ENCODE peak calls at places on chromosomes 7 and 10, in eight cellular contexts. One of them, this sample, is unnamed.
A peak's percentile ranks its signal among the peaks of the same experiment; 100 is the strongest.

GRCh38 chr10:93068411-93069244 is 5.1 kb upstream of the CYP26A1 start:
- DNase-seq in activated naive CD4-positive, alpha-beta T cell treated with anti-CD3 and anti-CD28 coated beads, Interleukin-2, amount 10 ng/mL, durations not matched to agents 7 days and 5 days: no peak
- DNase-seq in GM18507: no peak
- DNase-seq in NCI-H524: no peak
- DNase-seq in activated CD8-positive, alpha-beta memory T cell treated with anti-CD3 and anti-CD28 coated beads for 24 hours: no peak
- DNase-seq in IMR-90: peak; percentile 54
- DNase-seq in retina: peak; percentile 87
- DNase-seq in NCI-H1417: no peak
- DNase-seq in this sample: peak; percentile 71

GRCh38 chr10:5563991-5564536 is 39.3 kb downstream of the CALML3 start:
- DNase-seq in activated CD8-positive, alpha-beta memory T cell treated with anti-CD3 and anti-CD28 coated beads for 24 hours: no peak
- DNase-seq in retina: no peak
- DNase-seq in NCI-H1417: no peak
- DNase-seq in NCI-H524: no peak
- DNase-seq in GM18507: no peak
- DNase-seq in IMR-90: peak; percentile 61
- DNase-seq in activated naive CD4-positive, alpha-beta T cell treated with anti-CD3 and anti-CD28 coated beads, Interleukin-2, amount 10 ng/mL, durations not matched to agents 7 days and 5 days: peak; percentile 68
- DNase-seq in this sample: no peak

GRCh38 chr7:101717986-101718746 is 89.1 kb upstream of the MYL10 start:
- DNase-seq in activated CD8-positive, alpha-beta memory T cell treated with anti-CD3 and anti-CD28 coated beads for 24 hours: no peak
- DNase-seq in activated naive CD4-positive, alpha-beta T cell treated with anti-CD3 and anti-CD28 coated beads, Interleukin-2, amount 10 ng/mL, durations not matched to agents 7 days and 5 days: no peak
- DNase-seq in retina: no peak
- DNase-seq in NCI-H524: no peak
- DNase-seq in NCI-H1417: no peak
- DNase-seq in GM18507: no peak
- DNase-seq in IMR-90: peak; percentile 86
- DNase-seq in this sample: peak; percentile 77

GRCh38 chr10:68897336-68897741 is 3.8 kb upstream of the DDX50 start:
- DNase-seq in GM18507: no peak
- DNase-seq in activated CD8-positive, alpha-beta memory T cell treated with anti-CD3 and anti-CD28 coated beads for 24 hours: no peak
- DNase-seq in IMR-90: peak; percentile 77
- DNase-seq in NCI-H1417: peak; percentile 72
- DNase-seq in retina: peak; percentile 65
- DNase-seq in NCI-H524: peak; percentile 35
- DNase-seq in activated naive CD4-positive, alpha-beta T cell treated with anti-CD3 and anti-CD28 coated beads, Interleukin-2, amount 10 ng/mL, durations not matched to agents 7 days and 5 days: peak; percentile 67
- DNase-seq in this sample: peak; percentile 64

GRCh38 chr10:91251430-91252056 is 31.1 kb downstream of the PCGF5 start:
- DNase-seq in NCI-H524: peak; percentile 0
- DNase-seq in GM18507: peak; percentile 8
- DNase-seq in activated naive CD4-positive, alpha-beta T cell treated with anti-CD3 and anti-CD28 coated beads, Interleukin-2, amount 10 ng/mL, durations not matched to agents 7 days and 5 days: peak; percentile 66
- DNase-seq in retina: peak; percentile 35
- DNase-seq in activated CD8-positive, alpha-beta memory T cell treated with anti-CD3 and anti-CD28 coated beads for 24 hours: peak; percentile 63
- DNase-seq in IMR-90: peak; percentile 62
- DNase-seq in NCI-H1417: peak; percentile 58
- DNase-seq in this sample: peak; percentile 26

GRCh38 chr7:4916115-4916514 is 32.6 kb upstream of the RADIL start:
- DNase-seq in retina: no peak
- DNase-seq in activated CD8-positive, alpha-beta memory T cell treated with anti-CD3 and anti-CD28 coated beads for 24 hours: no peak
- DNase-seq in GM18507: no peak
- DNase-seq in NCI-H524: no peak
- DNase-seq in IMR-90: no peak
- DNase-seq in NCI-H1417: no peak
- DNase-seq in activated naive CD4-positive, alpha-beta T cell treated with anti-CD3 and anti-CD28 coated beads, Interleukin-2, amount 10 ng/mL, durations not matched to agents 7 days and 5 days: no peak
- DNase-seq in this sample: no peak

GRCh38 chr7:17534348-17534747 is 235.9 kb downstream of the AHR start:
- DNase-seq in NCI-H1417: no peak
- DNase-seq in IMR-90: no peak
- DNase-seq in activated naive CD4-positive, alpha-beta T cell treated with anti-CD3 and anti-CD28 coated beads, Interleukin-2, amount 10 ng/mL, durations not matched to agents 7 days and 5 days: no peak
- DNase-seq in retina: no peak
- DNase-seq in NCI-H524: no peak
- DNase-seq in GM18507: no peak
- DNase-seq in activated CD8-positive, alpha-beta memory T cell treated with anti-CD3 and anti-CD28 coated beads for 24 hours: no peak
- DNase-seq in this sample: no peak

GRCh38 chr10:46028584-46029570 is 1.5 kb downstream of the NCOA4 start:
- DNase-seq in NCI-H524: no peak
- DNase-seq in GM18507: no peak
- DNase-seq in retina: no peak
- DNase-seq in NCI-H1417: no peak
- DNase-seq in activated naive CD4-positive, alpha-beta T cell treated with anti-CD3 and anti-CD28 coated beads, Interleukin-2, amount 10 ng/mL, durations not matched to agents 7 days and 5 days: peak; percentile 54
- DNase-seq in activated CD8-positive, alpha-beta memory T cell treated with anti-CD3 and anti-CD28 coated beads for 24 hours: no peak
- DNase-seq in IMR-90: peak; percentile 81
- DNase-seq in this sample: peak; percentile 62

GRCh38 chr10:8778713-8779112 is 724.2 kb downstream of the GATA3 start:
- DNase-seq in NCI-H524: no peak
- DNase-seq in activated naive CD4-positive, alpha-beta T cell treated with anti-CD3 and anti-CD28 coated beads, Interleukin-2, amount 10 ng/mL, durations not matched to agents 7 days and 5 days: no peak
- DNase-seq in IMR-90: no peak
- DNase-seq in NCI-H1417: no peak
- DNase-seq in activated CD8-positive, alpha-beta memory T cell treated with anti-CD3 and anti-CD28 coated beads for 24 hours: no peak
- DNase-seq in GM18507: no peak
- DNase-seq in retina: no peak
- DNase-seq in this sample: no peak

GRCh38 chr10:46525177-46525823 is 31.2 kb downstream of the GPRIN2 start:
- DNase-seq in NCI-H524: no peak
- DNase-seq in activated CD8-positive, alpha-beta memory T cell treated with anti-CD3 and anti-CD28 coated beads for 24 hours: no peak
- DNase-seq in NCI-H1417: no peak
- DNase-seq in GM18507: no peak
- DNase-seq in retina: no peak
- DNase-seq in IMR-90: peak; percentile 89
- DNase-seq in activated naive CD4-positive, alpha-beta T cell treated with anti-CD3 and anti-CD28 coated beads, Interleukin-2, amount 10 ng/mL, durations not matched to agents 7 days and 5 days: peak; percentile 31
- DNase-seq in this sample: peak; percentile 36

GRCh38 chr10:103667390-103667789 is 173.9 kb downstream of the NEURL1 start:
- DNase-seq in GM18507: no peak
- DNase-seq in activated naive CD4-positive, alpha-beta T cell treated with anti-CD3 and anti-CD28 coated beads, Interleukin-2, amount 10 ng/mL, durations not matched to agents 7 days and 5 days: no peak
- DNase-seq in IMR-90: peak; percentile 68
- DNase-seq in activated CD8-positive, alpha-beta memory T cell treated with anti-CD3 and anti-CD28 coated beads for 24 hours: no peak
- DNase-seq in NCI-H524: no peak
- DNase-seq in NCI-H1417: no peak
- DNase-seq in retina: no peak
- DNase-seq in this sample: no peak

GRCh38 chr10:29714096-29714874 is 79.5 kb upstream of the SVIL start:
- DNase-seq in IMR-90: peak; percentile 93
- DNase-seq in retina: no peak
- DNase-seq in NCI-H1417: no peak
- DNase-seq in activated CD8-positive, alpha-beta memory T cell treated with anti-CD3 and anti-CD28 coated beads for 24 hours: no peak
- DNase-seq in GM18507: no peak
- DNase-seq in NCI-H524: no peak
- DNase-seq in activated naive CD4-positive, alpha-beta T cell treated with anti-CD3 and anti-CD28 coated beads, Interleukin-2, amount 10 ng/mL, durations not matched to agents 7 days and 5 days: no peak
- DNase-seq in this sample: no peak

GRCh38 chr7:129790136-129790535 is 162.6 kb downstream of the UBE2H start:
- DNase-seq in IMR-90: peak; percentile 67
- DNase-seq in retina: no peak
- DNase-seq in activated CD8-positive, alpha-beta memory T cell treated with anti-CD3 and anti-CD28 coated beads for 24 hours: no peak
- DNase-seq in NCI-H524: no peak
- DNase-seq in NCI-H1417: no peak
- DNase-seq in GM18507: no peak
- DNase-seq in activated naive CD4-positive, alpha-beta T cell treated with anti-CD3 and anti-CD28 coated beads, Interleukin-2, amount 10 ng/mL, durations not matched to agents 7 days and 5 days: no peak
- DNase-seq in this sample: peak; percentile 16

GRCh38 chr7:77395543-77395942 is 20.6 kb downstream of the GSAP start:
- DNase-seq in retina: no peak
- DNase-seq in NCI-H524: no peak
- DNase-seq in IMR-90: no peak
- DNase-seq in activated CD8-positive, alpha-beta memory T cell treated with anti-CD3 and anti-CD28 coated beads for 24 hours: no peak
- DNase-seq in NCI-H1417: peak; percentile 71
- DNase-seq in GM18507: no peak
- DNase-seq in activated naive CD4-positive, alpha-beta T cell treated with anti-CD3 and anti-CD28 coated beads, Interleukin-2, amount 10 ng/mL, durations not matched to agents 7 days and 5 days: no peak
- DNase-seq in this sample: no peak

GRCh38 chr10:126972622-126973414 is 67.6 kb downstream of the DOCK1 start:
- DNase-seq in GM18507: no peak
- DNase-seq in NCI-H524: no peak
- DNase-seq in activated naive CD4-positive, alpha-beta T cell treated with anti-CD3 and anti-CD28 coated beads, Interleukin-2, amount 10 ng/mL, durations not matched to agents 7 days and 5 days: no peak
- DNase-seq in IMR-90: peak; percentile 97
- DNase-seq in retina: no peak
- DNase-seq in NCI-H1417: no peak
- DNase-seq in activated CD8-positive, alpha-beta memory T cell treated with anti-CD3 and anti-CD28 coated beads for 24 hours: no peak
- DNase-seq in this sample: no peak

GRCh38 chr7:72438491-72438890 is 26.4 kb upstream of the CALN1 start:
- DNase-seq in activated naive CD4-positive, alpha-beta T cell treated with anti-CD3 and anti-CD28 coated beads, Interleukin-2, amount 10 ng/mL, durations not matched to agents 7 days and 5 days: no peak
- DNase-seq in activated CD8-positive, alpha-beta memory T cell treated with anti-CD3 and anti-CD28 coated beads for 24 hours: no peak
- DNase-seq in retina: no peak
- DNase-seq in GM18507: no peak
- DNase-seq in IMR-90: no peak
- DNase-seq in NCI-H524: no peak
- DNase-seq in NCI-H1417: no peak
- DNase-seq in this sample: no peak

GRCh38 chr10:30581779-30582380 is 47.7 kb downstream of the LYZL2 start:
- DNase-seq in NCI-H524: no peak
- DNase-seq in NCI-H1417: peak; percentile 17
- DNase-seq in IMR-90: peak; percentile 54
- DNase-seq in GM18507: peak; percentile 20
- DNase-seq in retina: peak; percentile 44
- DNase-seq in activated CD8-positive, alpha-beta memory T cell treated with anti-CD3 and anti-CD28 coated beads for 24 hours: no peak
- DNase-seq in activated naive CD4-positive, alpha-beta T cell treated with anti-CD3 and anti-CD28 coated beads, Interleukin-2, amount 10 ng/mL, durations not matched to agents 7 days and 5 days: peak; percentile 46
- DNase-seq in this sample: peak; percentile 68

GRCh38 chr7:133117432-133117831 is 35.5 kb upstream of the CHCHD3 start:
- DNase-seq in activated CD8-positive, alpha-beta memory T cell treated with anti-CD3 and anti-CD28 coated beads for 24 hours: no peak
- DNase-seq in GM18507: no peak
- DNase-seq in IMR-90: no peak
- DNase-seq in retina: no peak
- DNase-seq in NCI-H524: no peak
- DNase-seq in activated naive CD4-positive, alpha-beta T cell treated with anti-CD3 and anti-CD28 coated beads, Interleukin-2, amount 10 ng/mL, durations not matched to agents 7 days and 5 days: no peak
- DNase-seq in NCI-H1417: no peak
- DNase-seq in this sample: no peak

GRCh38 chr10:48607356-48608278 is 2.7 kb upstream of the ARHGAP22 start:
- DNase-seq in NCI-H1417: no peak
- DNase-seq in GM18507: no peak
- DNase-seq in retina: no peak
- DNase-seq in activated naive CD4-positive, alpha-beta T cell treated with anti-CD3 and anti-CD28 coated beads, Interleukin-2, amount 10 ng/mL, durations not matched to agents 7 days and 5 days: no peak
- DNase-seq in NCI-H524: no peak
- DNase-seq in activated CD8-positive, alpha-beta memory T cell treated with anti-CD3 and anti-CD28 coated beads for 24 hours: peak; percentile 21
- DNase-seq in IMR-90: peak; percentile 24
- DNase-seq in this sample: no peak

GRCh38 chr10:12702215-12702614 is 299.3 kb downstream of the CCDC3 start:
- DNase-seq in GM18507: no peak
- DNase-seq in NCI-H524: peak; percentile 83
- DNase-seq in IMR-90: no peak
- DNase-seq in activated CD8-positive, alpha-beta memory T cell treated with anti-CD3 and anti-CD28 coated beads for 24 hours: no peak
- DNase-seq in activated naive CD4-positive, alpha-beta T cell treated with anti-CD3 and anti-CD28 coated beads, Interleukin-2, amount 10 ng/mL, durations not matched to agents 7 days and 5 days: no peak
- DNase-seq in retina: no peak
- DNase-seq in NCI-H1417: peak; percentile 8
- DNase-seq in this sample: no peak

GRCh38 chr10:96292971-96293909 is 11.0 kb upstream of the DNTT start:
- DNase-seq in GM18507: no peak
- DNase-seq in IMR-90: peak; percentile 46
- DNase-seq in retina: peak; percentile 46
- DNase-seq in activated naive CD4-positive, alpha-beta T cell treated with anti-CD3 and anti-CD28 coated beads, Interleukin-2, amount 10 ng/mL, durations not matched to agents 7 days and 5 days: no peak
- DNase-seq in NCI-H524: peak; percentile 10
- DNase-seq in NCI-H1417: peak; percentile 3
- DNase-seq in activated CD8-positive, alpha-beta memory T cell treated with anti-CD3 and anti-CD28 coated beads for 24 hours: no peak
- DNase-seq in this sample: peak; percentile 36

GRCh38 chr7:2242541-2243482 is 786 bp downstream of the NUDT1 start:
- DNase-seq in activated CD8-positive, alpha-beta memory T cell treated with anti-CD3 and anti-CD28 coated beads for 24 hours: peak; percentile 81
- DNase-seq in activated naive CD4-positive, alpha-beta T cell treated with anti-CD3 and anti-CD28 coated beads, Interleukin-2, amount 10 ng/mL, durations not matched to agents 7 days and 5 days: peak; percentile 41
- DNase-seq in IMR-90: peak; percentile 20
- DNase-seq in GM18507: no peak
- DNase-seq in retina: no peak
- DNase-seq in NCI-H1417: no peak
- DNase-seq in NCI-H524: peak; percentile 65
- DNase-seq in this sample: no peak

GRCh38 chr7:95595825-95596182 is 512 bp downstream of the PDK4 start:
- DNase-seq in GM18507: no peak
- DNase-seq in activated naive CD4-positive, alpha-beta T cell treated with anti-CD3 and anti-CD28 coated beads, Interleukin-2, amount 10 ng/mL, durations not matched to agents 7 days and 5 days: no peak
- DNase-seq in IMR-90: no peak
- DNase-seq in NCI-H524: no peak
- DNase-seq in NCI-H1417: no peak
- DNase-seq in retina: no peak
- DNase-seq in activated CD8-positive, alpha-beta memory T cell treated with anti-CD3 and anti-CD28 coated beads for 24 hours: no peak
- DNase-seq in this sample: no peak

GRCh38 chr10:5360318-5360915 is 4.3 kb upstream of the UCN3 start:
- DNase-seq in activated CD8-positive, alpha-beta memory T cell treated with anti-CD3 and anti-CD28 coated beads for 24 hours: no peak
- DNase-seq in NCI-H524: no peak
- DNase-seq in NCI-H1417: no peak
- DNase-seq in IMR-90: no peak
- DNase-seq in activated naive CD4-positive, alpha-beta T cell treated with anti-CD3 and anti-CD28 coated beads, Interleukin-2, amount 10 ng/mL, durations not matched to agents 7 days and 5 days: no peak
- DNase-seq in retina: no peak
- DNase-seq in GM18507: no peak
- DNase-seq in this sample: no peak

GRCh38 chr7:134175724-134176350 is 48.7 kb downstream of the LRGUK start:
- DNase-seq in IMR-90: no peak
- DNase-seq in GM18507: no peak
- DNase-seq in activated CD8-positive, alpha-beta memory T cell treated with anti-CD3 and anti-CD28 coated beads for 24 hours: no peak
- DNase-seq in NCI-H524: no peak
- DNase-seq in activated naive CD4-positive, alpha-beta T cell treated with anti-CD3 and anti-CD28 coated beads, Interleukin-2, amount 10 ng/mL, durations not matched to agents 7 days and 5 days: no peak
- DNase-seq in retina: no peak
- DNase-seq in NCI-H1417: no peak
- DNase-seq in this sample: no peak

GRCh38 chr7:134153493-134154093 is 26.5 kb downstream of the LRGUK start:
- DNase-seq in NCI-H1417: no peak
- DNase-seq in activated naive CD4-positive, alpha-beta T cell treated with anti-CD3 and anti-CD28 coated beads, Interleukin-2, amount 10 ng/mL, durations not matched to agents 7 days and 5 days: no peak
- DNase-seq in NCI-H524: no peak
- DNase-seq in retina: no peak
- DNase-seq in activated CD8-positive, alpha-beta memory T cell treated with anti-CD3 and anti-CD28 coated beads for 24 hours: no peak
- DNase-seq in GM18507: no peak
- DNase-seq in IMR-90: no peak
- DNase-seq in this sample: no peak

GRCh38 chr7:111756687-111757178 is 194.4 kb upstream of the IMMP2L start:
- DNase-seq in GM18507: no peak
- DNase-seq in NCI-H1417: no peak
- DNase-seq in retina: no peak
- DNase-seq in activated CD8-positive, alpha-beta memory T cell treated with anti-CD3 and anti-CD28 coated beads for 24 hours: no peak
- DNase-seq in IMR-90: peak; percentile 82
- DNase-seq in activated naive CD4-positive, alpha-beta T cell treated with anti-CD3 and anti-CD28 coated beads, Interleukin-2, amount 10 ng/mL, durations not matched to agents 7 days and 5 days: no peak
- DNase-seq in NCI-H524: no peak
- DNase-seq in this sample: no peak

GRCh38 chr10:80829562-80829961 is 291.9 kb downstream of the SH2D4B start:
- DNase-seq in NCI-H1417: no peak
- DNase-seq in GM18507: no peak
- DNase-seq in retina: no peak
- DNase-seq in activated CD8-positive, alpha-beta memory T cell treated with anti-CD3 and anti-CD28 coated beads for 24 hours: no peak
- DNase-seq in NCI-H524: no peak
- DNase-seq in activated naive CD4-positive, alpha-beta T cell treated with anti-CD3 and anti-CD28 coated beads, Interleukin-2, amount 10 ng/mL, durations not matched to agents 7 days and 5 days: no peak
- DNase-seq in IMR-90: no peak
- DNase-seq in this sample: no peak

GRCh38 chr7:138072726-138073125 is 3.5 kb upstream of the AKR1D1 start:
- DNase-seq in retina: no peak
- DNase-seq in NCI-H524: no peak
- DNase-seq in GM18507: no peak
- DNase-seq in activated naive CD4-positive, alpha-beta T cell treated with anti-CD3 and anti-CD28 coated beads, Interleukin-2, amount 10 ng/mL, durations not matched to agents 7 days and 5 days: no peak
- DNase-seq in activated CD8-positive, alpha-beta memory T cell treated with anti-CD3 and anti-CD28 coated beads for 24 hours: no peak
- DNase-seq in NCI-H1417: no peak
- DNase-seq in IMR-90: no peak
- DNase-seq in this sample: no peak

GRCh38 chr7:148110097-148110868 is 480.3 kb upstream of the C7orf33 start:
- DNase-seq in NCI-H1417: no peak
- DNase-seq in IMR-90: no peak
- DNase-seq in activated naive CD4-positive, alpha-beta T cell treated with anti-CD3 and anti-CD28 coated beads, Interleukin-2, amount 10 ng/mL, durations not matched to agents 7 days and 5 days: no peak
- DNase-seq in retina: no peak
- DNase-seq in activated CD8-positive, alpha-beta memory T cell treated with anti-CD3 and anti-CD28 coated beads for 24 hours: no peak
- DNase-seq in GM18507: no peak
- DNase-seq in NCI-H524: no peak
- DNase-seq in this sample: no peak

GRCh38 chr7:516606-517456 is 2.8 kb downstream of the PDGFA start:
- DNase-seq in GM18507: no peak
- DNase-seq in retina: peak; percentile 31
- DNase-seq in NCI-H1417: no peak
- DNase-seq in NCI-H524: no peak
- DNase-seq in activated naive CD4-positive, alpha-beta T cell treated with anti-CD3 and anti-CD28 coated beads, Interleukin-2, amount 10 ng/mL, durations not matched to agents 7 days and 5 days: no peak
- DNase-seq in activated CD8-positive, alpha-beta memory T cell treated with anti-CD3 and anti-CD28 coated beads for 24 hours: peak; percentile 70
- DNase-seq in IMR-90: peak; percentile 80
- DNase-seq in this sample: no peak

GRCh38 chr10:97733256-97733655 is 3.7 kb upstream of the ZFYVE27 start:
- DNase-seq in GM18507: no peak
- DNase-seq in NCI-H524: no peak
- DNase-seq in activated naive CD4-positive, alpha-beta T cell treated with anti-CD3 and anti-CD28 coated beads, Interleukin-2, amount 10 ng/mL, durations not matched to agents 7 days and 5 days: no peak
- DNase-seq in retina: no peak
- DNase-seq in NCI-H1417: no peak
- DNase-seq in activated CD8-positive, alpha-beta memory T cell treated with anti-CD3 and anti-CD28 coated beads for 24 hours: no peak
- DNase-seq in IMR-90: no peak
- DNase-seq in this sample: no peak

GRCh38 chr7:48090095-48090805 is 1.2 kb downstream of the UPP1 start:
- DNase-seq in activated naive CD4-positive, alpha-beta T cell treated with anti-CD3 and anti-CD28 coated beads, Interleukin-2, amount 10 ng/mL, durations not matched to agents 7 days and 5 days: no peak
- DNase-seq in IMR-90: peak; percentile 34
- DNase-seq in NCI-H524: no peak
- DNase-seq in GM18507: no peak
- DNase-seq in retina: peak; percentile 57
- DNase-seq in NCI-H1417: no peak
- DNase-seq in activated CD8-positive, alpha-beta memory T cell treated with anti-CD3 and anti-CD28 coated beads for 24 hours: no peak
- DNase-seq in this sample: no peak

GRCh38 chr7:36607741-36608140 is 116.6 kb downstream of the AOAH start:
- DNase-seq in NCI-H1417: peak; percentile 82
- DNase-seq in NCI-H524: no peak
- DNase-seq in activated naive CD4-positive, alpha-beta T cell treated with anti-CD3 and anti-CD28 coated beads, Interleukin-2, amount 10 ng/mL, durations not matched to agents 7 days and 5 days: no peak
- DNase-seq in GM18507: no peak
- DNase-seq in IMR-90: no peak
- DNase-seq in retina: no peak
- DNase-seq in activated CD8-positive, alpha-beta memory T cell treated with anti-CD3 and anti-CD28 coated beads for 24 hours: no peak
- DNase-seq in this sample: no peak